ENCODE peak calls at places on chromosomes 11 and 22, in five cellular contexts. G is NB4, M is IMR-90, R is body of pancreas, P is endothelial cell of umbilical vein. K is an unnamed sample.
A peak's percentile ranks its signal among the peaks of the same experiment; 100 is the strongest.

GRCh38 chr11:57604289-57605010 is 7.0 kb downstream of the SERPING1 start:
- DNase-seq in G (peak; percentile 90), R (no peak), M (no peak), P (no peak), K (no peak)

GRCh38 chr11:131762346-131763110 is 392.1 kb downstream of the NTM start:
- DNase-seq in R (no peak), M (no peak), P (no peak), G (no peak), K (no peak)

GRCh38 chr22:42116848-42117424 is 13.7 kb downstream of the CYP2D6 start:
- DNase-seq in R (no peak), M (peak; percentile 4), G (no peak), P (peak; percentile 11), K (no peak)

GRCh38 chr11:12163181-12163841 is 52.9 kb downstream of the MICAL2 start:
- DNase-seq in M (peak; percentile 82), R (no peak), P (peak; percentile 17), G (no peak), K (peak; percentile 46)

GRCh38 chr11:111189466-111189865 is 56.1 kb upstream of the POU2AF2 start:
- DNase-seq in R (no peak), P (no peak), M (peak; percentile 35), G (no peak), K (no peak)

GRCh38 chr11:96154802-96155520 is 188.0 kb downstream of the MAML2 start:
- DNase-seq in M (peak; percentile 80), P (no peak), R (no peak), G (no peak), K (no peak)

GRCh38 chr11:63767415-63768231 is 952 bp downstream of the ZFTA start:
- DNase-seq in G (peak; percentile 89), M (peak; percentile 74), R (peak; percentile 50), P (peak; percentile 72), K (peak; percentile 80)

GRCh38 chr22:44595841-44596341 is 97.9 kb upstream of the RTL6 start:
- DNase-seq in P (peak; percentile 21), R (no peak), M (peak; percentile 42), G (peak; percentile 55), K (no peak)

GRCh38 chr22:47021371-47022074 is 259.1 kb downstream of the TBC1D22A start:
- DNase-seq in R (no peak), G (no peak), P (no peak), M (no peak), K (no peak)

GRCh38 chr22:40289991-40290459 is 56.3 kb upstream of the ADSL start:
- DNase-seq in G (no peak), M (no peak), R (no peak), P (no peak), K (no peak)

GRCh38 chr11:131770801-131771200 is 400.4 kb downstream of the NTM start:
- DNase-seq in G (no peak), R (no peak), M (peak; percentile 71), P (no peak), K (no peak)

GRCh38 chr11:117217685-117218084 is 14.2 kb downstream of the PCSK7 start:
- DNase-seq in R (no peak), P (no peak), G (no peak), M (no peak), K (no peak)

GRCh38 chr11:106551744-106552671 is 466.3 kb downstream of the GUCY1A2 start:
- DNase-seq in R (no peak), P (no peak), G (no peak), M (no peak), K (no peak)

GRCh38 chr11:27916541-27917100 is 191.3 kb downstream of the KIF18A start:
- DNase-seq in R (no peak), M (peak; percentile 23), P (no peak), G (no peak), K (no peak)

GRCh38 chr11:16347928-16348685 is 8.2 kb downstream of the SOX6 start:
- DNase-seq in G (no peak), R (no peak), M (peak; percentile 42), P (no peak), K (no peak)

GRCh38 chr11:118597556-118597955 is 9.9 kb upstream of the PHLDB1 start:
- DNase-seq in M (no peak), P (no peak), G (no peak), R (no peak), K (no peak)

GRCh38 chr11:73779084-73779902 is 8.4 kb upstream of the MRPL48 start:
- DNase-seq in M (peak; percentile 97), G (peak; percentile 100), P (peak; percentile 99), R (peak; percentile 99), K (peak; percentile 95)

GRCh38 chr11:64384981-64385952 is 26.3 kb downstream of the RPS6KA4 start:
- DNase-seq in R (no peak), G (peak; percentile 74), P (no peak), M (no peak), K (no peak)

GRCh38 chr11:57444362-57445074 is 15.8 kb upstream of the RTN4RL2 start:
- DNase-seq in R (no peak), G (peak; percentile 92), P (no peak), M (no peak), K (no peak)

GRCh38 chr22:43400449-43400848 is 11.4 kb upstream of the MPPED1 start:
- DNase-seq in P (no peak), M (no peak), R (no peak), G (no peak), K (no peak)

GRCh38 chr22:46798366-46799057 is 36.1 kb downstream of the TBC1D22A start:
- DNase-seq in G (peak; percentile 83), M (peak; percentile 66), R (peak; percentile 81), P (peak; percentile 81), K (peak; percentile 52)

GRCh38 chr11:106400949-106401545 is 323.6 kb downstream of the AASDHPPT start:
- DNase-seq in M (peak; percentile 55), G (no peak), P (no peak), R (no peak), K (no peak)

GRCh38 chr11:47593934-47594855 is at the start of gene C1QTNF4:
- DNase-seq in R (no peak), G (no peak), M (no peak), P (no peak), K (no peak)

GRCh38 chr11:134101292-134101691 is 32.4 kb downstream of the JAM3 start:
- DNase-seq in P (no peak), G (no peak), M (peak; percentile 67), R (no peak), K (no peak)

GRCh38 chr22:36324414-36324813 is 63.4 kb downstream of the MYH9 start:
- DNase-seq in P (no peak), M (no peak), R (no peak), G (no peak), K (no peak)

GRCh38 chr11:8959546-8960166 is 4.6 kb downstream of the TMEM9B start:
- DNase-seq in P (peak; percentile 87), M (peak; percentile 86), R (peak; percentile 24), G (peak; percentile 80), K (peak; percentile 73)

DNA sequence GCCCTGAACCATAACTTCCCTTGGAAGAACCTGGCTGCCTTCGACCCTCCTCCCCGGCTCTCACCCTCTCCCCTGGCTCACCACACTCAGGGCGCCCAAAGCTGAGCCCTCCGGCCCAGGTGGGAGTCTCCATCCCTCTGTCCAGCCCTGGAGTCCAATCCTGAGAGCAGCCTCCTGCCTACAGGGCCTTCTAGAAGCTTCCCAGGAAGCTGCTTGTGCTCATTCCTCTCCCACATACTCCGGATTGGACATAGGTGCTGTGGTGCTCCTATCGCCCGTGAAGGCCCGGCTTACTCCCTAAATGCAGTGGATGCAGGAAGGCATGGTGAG is 1332.0 kb downstream of the BRD1 start:
- DNase-seq in R (no peak), P (no peak), M (no peak), G (no peak), K (no peak)
- TF ChIP-seq POLR2A in R (no peak), P (no peak), M (no peak), G (no peak), K (no peak)

DNA sequence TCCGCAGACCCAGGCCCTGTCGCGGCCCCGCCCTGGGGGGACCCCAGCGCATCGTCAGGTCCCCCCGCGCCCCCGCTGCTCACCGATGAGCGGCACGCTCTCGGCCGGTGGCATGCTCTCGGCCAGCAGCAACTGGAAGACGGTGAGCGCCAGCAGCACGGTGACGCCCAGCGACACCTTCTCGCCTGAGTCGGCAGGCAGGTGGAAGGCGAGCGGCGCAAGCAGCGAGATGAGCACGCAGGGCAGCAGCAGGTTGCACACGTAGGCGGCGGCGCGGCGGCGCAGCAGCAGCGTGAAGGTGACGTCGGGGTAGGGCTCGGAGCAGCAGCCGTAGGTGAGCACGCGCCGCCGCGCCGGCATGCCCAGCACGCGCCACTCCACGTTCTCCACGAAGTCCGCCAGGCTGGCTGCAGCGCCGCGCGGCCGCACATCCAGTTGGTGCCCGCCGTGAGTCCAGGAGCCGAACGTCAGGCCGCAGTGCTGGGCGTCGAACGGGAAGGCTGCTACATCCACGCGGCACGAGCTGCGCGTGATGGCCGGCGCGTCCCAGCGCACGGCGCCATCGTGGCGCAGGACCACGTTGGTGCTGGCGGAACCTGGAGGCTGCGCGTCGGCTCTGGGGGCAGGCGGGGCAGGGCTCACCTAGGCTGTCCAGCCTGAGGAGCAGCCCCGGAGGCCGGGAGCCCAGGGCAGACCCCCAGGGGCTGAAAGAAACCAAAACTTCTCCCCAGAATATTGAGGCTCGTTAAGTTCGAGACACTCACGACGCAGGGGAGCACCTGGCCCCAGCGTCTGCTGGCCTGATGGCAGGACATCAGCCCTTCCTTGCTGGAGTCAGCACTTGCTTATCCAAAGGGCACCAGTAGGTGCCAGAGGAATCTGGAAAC is 3.8 kb downstream of the CHRNA10 start:
- DNase-seq in M (no peak), P (no peak), G (no peak), R (no peak), K (no peak)
- TF ChIP-seq POLR2A in M (no peak), P (no peak), G (no peak), R (no peak), K (no peak)

DNA sequence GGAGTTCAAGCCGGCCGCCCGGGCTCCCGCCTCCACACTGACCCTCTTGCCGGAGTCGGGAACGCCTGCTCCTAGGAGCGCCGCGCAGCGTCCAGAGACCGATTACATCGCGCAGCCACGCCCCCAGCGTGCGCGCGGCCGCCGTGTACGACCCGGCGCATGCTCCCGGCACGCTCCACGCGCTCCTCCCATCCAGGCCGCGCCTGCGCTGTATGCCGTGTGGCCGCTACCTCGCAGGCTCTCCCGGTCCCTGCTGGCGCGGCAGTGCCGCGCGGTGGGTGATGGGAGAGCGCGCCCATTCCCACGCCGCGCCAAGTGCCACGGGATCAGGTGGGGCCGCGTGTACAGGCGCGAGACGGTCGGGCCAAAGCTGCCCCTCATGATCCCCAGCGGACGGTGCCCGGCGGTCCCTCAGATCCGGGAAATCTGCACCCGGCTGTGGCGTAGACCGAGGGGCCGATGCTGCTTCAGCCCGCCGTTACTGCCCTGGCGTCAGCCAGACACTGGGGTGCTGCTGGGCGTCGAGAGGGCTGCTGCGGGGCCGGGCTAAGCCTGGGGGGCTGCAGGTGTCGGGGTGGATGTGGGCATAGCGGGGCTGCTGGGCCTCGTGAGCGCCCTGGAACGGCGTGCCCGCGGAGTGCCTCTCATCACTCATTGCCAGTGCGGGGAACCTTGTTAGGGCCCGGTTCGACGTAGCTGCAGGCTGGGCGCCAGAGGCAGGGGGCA is at the start of the genes GNB1L and RTL10:
- DNase-seq in R (peak; percentile 97), M (peak; percentile 96), P (peak; percentile 98), G (peak; percentile 98), K (peak; percentile 87)
- TF ChIP-seq POLR2A in R (peak; percentile 97), M (peak; percentile 84), P (peak; percentile 98), G (peak; percentile 88), K (peak; percentile 83)

GRCh38 chr11:66287256-66288137 is 1.4 kb downstream of the YIF1A start:
- DNase-seq in R (no peak), M (no peak), P (no peak), G (no peak), K (no peak)

GRCh38 chr11:66283461-66284105 is 5.4 kb downstream of the YIF1A start:
- DNase-seq in G (no peak), R (no peak), P (no peak), M (no peak), K (no peak)

GRCh38 chr11:66286699-66287098 is 2.2 kb downstream of the YIF1A start:
- DNase-seq in M (no peak), P (no peak), G (no peak), R (no peak), K (no peak)

GRCh38 chr11:66284526-66285078 is 4.3 kb downstream of the YIF1A start:
- DNase-seq in G (no peak), M (no peak), R (no peak), P (no peak), K (no peak)

GRCh38 chr11:66285250-66285947 is 3.5 kb downstream of the YIF1A start:
- DNase-seq in R (no peak), G (no peak), M (no peak), P (no peak), K (no peak)
- TF ChIP-seq POLR2A in R (no peak), G (no peak), M (no peak), P (no peak), K (no peak)